ENCODE peak calls at places on chromosomes 5 and 9, in ten cellular contexts. One of them, this sample, is unnamed.

GRCh38 chr5:123206618-123207320 is 117.7 kb downstream of the PRDM6 start:
- DNase-seq in ovary: no peak
- DNase-seq in GM12878: no peak
- DNase-seq in testis: no peak
- DNase-seq in transverse colon: no peak
- DNase-seq in IMR-90: peak; percentile 65
- DNase-seq in uterus: no peak
- DNase-seq in adrenal gland: no peak
- DNase-seq in spleen: no peak
- DNase-seq in body of pancreas: no peak
- DNase-seq in this sample: no peak

GRCh38 chr5:1463326-1464095 is 18.3 kb upstream of the SLC6A3 start:
- DNase-seq in ovary: no peak
- DNase-seq in GM12878: no peak
- DNase-seq in testis: no peak
- DNase-seq in transverse colon: no peak
- DNase-seq in IMR-90: no peak
- DNase-seq in uterus: no peak
- DNase-seq in adrenal gland: no peak
- DNase-seq in spleen: no peak
- DNase-seq in body of pancreas: peak; percentile 2
- DNase-seq in this sample: no peak

GRCh38 chr5:76576468-76576867 is 46.7 kb downstream of the F2RL2 start:
- DNase-seq in ovary: no peak
- DNase-seq in GM12878: no peak
- DNase-seq in testis: no peak
- DNase-seq in transverse colon: no peak
- DNase-seq in IMR-90: no peak
- DNase-seq in uterus: no peak
- DNase-seq in adrenal gland: no peak
- DNase-seq in spleen: no peak
- DNase-seq in body of pancreas: no peak
- DNase-seq in this sample: no peak

GRCh38 chr9:136092353-136092650 is 2.8 kb downstream of the NACC2 start:
- DNase-seq in ovary: no peak
- DNase-seq in GM12878: no peak
- DNase-seq in testis: no peak
- DNase-seq in transverse colon: no peak
- DNase-seq in IMR-90: no peak
- DNase-seq in uterus: no peak
- DNase-seq in adrenal gland: no peak
- DNase-seq in spleen: no peak
- DNase-seq in body of pancreas: no peak
- DNase-seq in this sample: no peak

GRCh38 chr5:23028445-23028844 is 175.3 kb upstream of the CDH12 start:
- DNase-seq in ovary: no peak
- DNase-seq in GM12878: no peak
- DNase-seq in testis: no peak
- DNase-seq in transverse colon: no peak
- DNase-seq in IMR-90: no peak
- DNase-seq in uterus: no peak
- DNase-seq in adrenal gland: no peak
- DNase-seq in spleen: no peak
- DNase-seq in body of pancreas: no peak
- DNase-seq in this sample: no peak

GRCh38 chr5:69083412-69083811 is 10.4 kb upstream of the SLC30A5 start:
- DNase-seq in ovary: no peak
- DNase-seq in GM12878: no peak
- DNase-seq in testis: no peak
- DNase-seq in transverse colon: peak; percentile 66
- DNase-seq in IMR-90: no peak
- DNase-seq in uterus: no peak
- DNase-seq in adrenal gland: no peak
- DNase-seq in spleen: no peak
- DNase-seq in body of pancreas: peak; percentile 84
- DNase-seq in this sample: no peak

GRCh38 chr5:169646856-169647255 is 9.8 kb downstream of the DOCK2 start:
- DNase-seq in ovary: no peak
- DNase-seq in GM12878: no peak
- DNase-seq in testis: no peak
- DNase-seq in transverse colon: no peak
- DNase-seq in IMR-90: no peak
- DNase-seq in uterus: no peak
- DNase-seq in adrenal gland: no peak
- DNase-seq in spleen: no peak
- DNase-seq in body of pancreas: no peak
- DNase-seq in this sample: no peak

GRCh38 chr5:151682751-151683331 is 3.9 kb downstream of the SPARC start:
- DNase-seq in ovary: peak; percentile 72
- DNase-seq in GM12878: no peak
- DNase-seq in testis: peak; percentile 61
- DNase-seq in transverse colon: no peak
- DNase-seq in IMR-90: peak; percentile 43
- DNase-seq in uterus: no peak
- DNase-seq in adrenal gland: peak; percentile 77
- DNase-seq in spleen: no peak
- DNase-seq in body of pancreas: no peak
- DNase-seq in this sample: no peak

GRCh38 chr5:1466631-1467265 is 21.5 kb upstream of the SLC6A3 start:
- DNase-seq in ovary: no peak
- DNase-seq in GM12878: no peak
- DNase-seq in testis: no peak
- DNase-seq in transverse colon: no peak
- DNase-seq in IMR-90: no peak
- DNase-seq in uterus: no peak
- DNase-seq in adrenal gland: no peak
- DNase-seq in spleen: peak; percentile 78
- DNase-seq in body of pancreas: peak; percentile 4
- DNase-seq in this sample: no peak

GRCh38 chr5:1754531-1755220 is 45.0 kb downstream of the MRPL36 start:
- DNase-seq in ovary: no peak
- DNase-seq in GM12878: no peak
- DNase-seq in testis: peak; percentile 9
- DNase-seq in transverse colon: peak; percentile 5
- DNase-seq in IMR-90: no peak
- DNase-seq in uterus: no peak
- DNase-seq in adrenal gland: peak; percentile 9
- DNase-seq in spleen: no peak
- DNase-seq in body of pancreas: no peak
- DNase-seq in this sample: no peak

GRCh38 chr5:73792687-73793320 is 166.8 kb downstream of the ARHGEF28 start:
- DNase-seq in ovary: peak; percentile 81
- DNase-seq in GM12878: peak; percentile 41
- DNase-seq in testis: peak; percentile 88
- DNase-seq in transverse colon: peak; percentile 75
- DNase-seq in IMR-90: peak; percentile 76
- DNase-seq in uterus: peak; percentile 70
- DNase-seq in adrenal gland: peak; percentile 88
- DNase-seq in spleen: peak; percentile 79
- DNase-seq in body of pancreas: peak; percentile 84
- DNase-seq in this sample: peak; percentile 78

GRCh38 chr5:118791986-118792734 is 196.2 kb downstream of the DTWD2 start:
- DNase-seq in ovary: no peak
- DNase-seq in GM12878: peak; percentile 36
- DNase-seq in testis: peak; percentile 64
- DNase-seq in transverse colon: no peak
- DNase-seq in IMR-90: peak; percentile 75
- DNase-seq in uterus: no peak
- DNase-seq in adrenal gland: peak; percentile 57
- DNase-seq in spleen: no peak
- DNase-seq in body of pancreas: peak; percentile 54
- DNase-seq in this sample: peak; percentile 52

GRCh38 chr5:172858990-172859811 is 25.1 kb downstream of the ERGIC1 start:
- DNase-seq in ovary: no peak
- DNase-seq in GM12878: no peak
- DNase-seq in testis: peak; percentile 54
- DNase-seq in transverse colon: peak; percentile 80
- DNase-seq in IMR-90: peak; percentile 93
- DNase-seq in uterus: peak; percentile 80
- DNase-seq in adrenal gland: no peak
- DNase-seq in spleen: no peak
- DNase-seq in body of pancreas: peak; percentile 61
- DNase-seq in this sample: peak; percentile 48

GRCh38 chr5:72213482-72213881 is 106.2 kb downstream of the MAP1B start:
- DNase-seq in ovary: no peak
- DNase-seq in GM12878: no peak
- DNase-seq in testis: no peak
- DNase-seq in transverse colon: no peak
- DNase-seq in IMR-90: no peak
- DNase-seq in uterus: no peak
- DNase-seq in adrenal gland: no peak
- DNase-seq in spleen: no peak
- DNase-seq in body of pancreas: no peak
- DNase-seq in this sample: no peak

GRCh38 chr5:78638973-78639669 is 9.5 kb downstream of the LHFPL2 start:
- DNase-seq in ovary: no peak
- DNase-seq in GM12878: no peak
- DNase-seq in testis: no peak
- DNase-seq in transverse colon: no peak
- DNase-seq in IMR-90: no peak
- DNase-seq in uterus: no peak
- DNase-seq in adrenal gland: no peak
- DNase-seq in spleen: no peak
- DNase-seq in body of pancreas: no peak
- DNase-seq in this sample: no peak

GRCh38 chr5:2538169-2538568 is 213.3 kb downstream of the IRX2 start:
- DNase-seq in ovary: no peak
- DNase-seq in GM12878: no peak
- DNase-seq in testis: no peak
- DNase-seq in transverse colon: no peak
- DNase-seq in IMR-90: no peak
- DNase-seq in uterus: no peak
- DNase-seq in adrenal gland: no peak
- DNase-seq in spleen: no peak
- DNase-seq in body of pancreas: no peak
- DNase-seq in this sample: no peak

GRCh38 chr5:94433393-94434149 is 184.8 kb downstream of the KIAA0825 start:
- DNase-seq in ovary: no peak
- DNase-seq in GM12878: no peak
- DNase-seq in testis: no peak
- DNase-seq in transverse colon: no peak
- DNase-seq in IMR-90: peak; percentile 64
- DNase-seq in uterus: no peak
- DNase-seq in adrenal gland: peak; percentile 38
- DNase-seq in spleen: no peak
- DNase-seq in body of pancreas: peak; percentile 63
- DNase-seq in this sample: no peak

DNA sequence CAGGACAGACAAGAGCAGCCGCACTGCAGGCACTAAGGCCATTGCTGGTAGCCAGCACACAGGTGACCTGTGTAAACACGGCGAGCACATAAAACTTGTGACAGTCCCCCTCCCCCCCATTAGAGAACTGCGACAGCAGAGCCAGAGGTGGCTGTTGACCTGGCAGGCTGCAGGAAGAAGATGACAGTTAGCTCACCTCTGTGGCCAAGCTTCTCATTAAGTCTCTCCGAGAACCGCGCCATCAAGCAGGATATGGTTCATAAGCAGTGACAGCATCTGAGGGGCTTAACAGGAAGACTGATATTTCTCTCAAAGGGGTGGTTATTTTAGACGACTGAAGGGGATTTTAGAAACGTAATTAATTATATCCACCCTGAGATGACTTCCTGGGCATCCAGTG is 5.2 kb downstream of the SURF4 start:
- DNase-seq in ovary: no peak
- DNase-seq in GM12878: no peak
- DNase-seq in testis: no peak
- DNase-seq in transverse colon: no peak
- DNase-seq in IMR-90: no peak
- DNase-seq in uterus: no peak
- DNase-seq in adrenal gland: no peak
- DNase-seq in spleen: no peak
- DNase-seq in body of pancreas: peak; percentile 60
- DNase-seq in this sample: no peak
- H3K4me1 ChIP-seq in ovary: peaks cover 11% of the 10 kb centered on the region
- H3K4me1 ChIP-seq in GM12878: peaks cover 22% of the 10 kb centered on the region
- H3K4me1 ChIP-seq in testis: peaks cover 24% of the 10 kb centered on the region
- H3K4me1 ChIP-seq in transverse colon: peaks cover 65% of the 10 kb centered on the region
- H3K4me1 ChIP-seq in IMR-90: peaks cover 12% of the 10 kb centered on the region
- H3K4me1 ChIP-seq in uterus: peaks cover 52% of the 10 kb centered on the region
- H3K4me1 ChIP-seq in adrenal gland: peaks cover 23% of the 10 kb centered on the region
- H3K4me1 ChIP-seq in spleen: peaks cover 78% of the 10 kb centered on the region
- H3K4me1 ChIP-seq in body of pancreas: peaks cover 82% of the 10 kb centered on the region
- H3K4me1 ChIP-seq in this sample: peaks cover 33% of the 10 kb centered on the region

DNA sequence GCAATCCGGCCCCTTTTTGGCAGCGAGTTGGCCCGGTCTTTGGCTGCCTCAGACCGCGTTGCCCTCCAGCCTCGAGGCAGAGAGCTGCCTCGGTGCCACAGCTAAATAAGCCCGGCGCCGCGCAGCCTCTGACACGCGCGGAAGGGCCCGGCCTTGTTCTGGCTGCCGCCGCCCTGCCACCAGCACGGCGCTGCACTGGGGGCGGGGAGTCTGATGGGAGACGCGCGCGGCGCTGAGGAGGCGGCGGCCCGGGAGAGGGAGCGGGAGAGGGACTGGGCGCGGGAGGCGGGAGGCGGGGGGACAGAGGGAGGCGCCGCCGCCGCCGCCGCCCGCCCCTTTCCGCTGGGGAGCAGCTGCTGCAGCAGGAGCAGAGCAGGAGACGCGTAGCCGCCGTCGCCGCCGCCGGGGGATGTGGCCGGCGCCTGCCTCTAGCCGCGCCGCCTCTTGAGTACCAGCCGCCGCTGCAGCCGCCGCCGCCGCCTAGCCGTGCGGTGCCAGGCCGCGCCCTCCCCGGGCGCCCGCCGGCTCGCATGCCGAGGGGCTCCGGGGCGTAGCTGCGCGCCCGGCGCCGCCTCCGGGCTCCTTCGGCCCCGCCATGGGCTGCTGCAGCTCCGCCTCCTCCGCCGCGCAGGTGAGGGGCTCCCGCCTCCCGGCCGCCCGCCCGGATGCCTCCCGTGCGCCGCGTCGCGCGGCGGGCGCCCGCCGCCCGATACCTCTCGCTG is at the start of gene SLC44A1:
- DNase-seq in ovary: peak; percentile 96
- DNase-seq in GM12878: peak; percentile 47
- DNase-seq in testis: peak; percentile 97
- DNase-seq in transverse colon: peak; percentile 98
- DNase-seq in IMR-90: peak; percentile 92
- DNase-seq in uterus: peak; percentile 95
- DNase-seq in adrenal gland: peak; percentile 97
- DNase-seq in spleen: peak; percentile 99
- DNase-seq in body of pancreas: peak; percentile 99
- DNase-seq in this sample: peak; percentile 99
- TF ChIP-seq POLR2A in ovary: peak; percentile 43
- TF ChIP-seq POLR2A in GM12878: peak; percentile 87
- TF ChIP-seq POLR2A in testis: no peak
- TF ChIP-seq POLR2A in transverse colon: peak; percentile 85
- TF ChIP-seq POLR2A in IMR-90: no peak
- TF ChIP-seq POLR2A in uterus: peak; percentile 89
- TF ChIP-seq POLR2A in adrenal gland: peak; percentile 95
- TF ChIP-seq POLR2A in spleen: peak; percentile 70
- TF ChIP-seq POLR2A in body of pancreas: peak; percentile 60
- TF ChIP-seq POLR2A in this sample: peak; percentile 83

GRCh38 chr5:95955996-95956899 is 5.4 kb downstream of the ELL2 start:
- DNase-seq in ovary: no peak
- DNase-seq in GM12878: no peak
- DNase-seq in testis: peak; percentile 56
- DNase-seq in transverse colon: no peak
- DNase-seq in IMR-90: no peak
- DNase-seq in uterus: no peak
- DNase-seq in adrenal gland: no peak
- DNase-seq in spleen: no peak
- DNase-seq in body of pancreas: no peak
- DNase-seq in this sample: peak; percentile 24
- H3K4me3 ChIP-seq in ovary: no peak overlapping the region
- H3K4me3 ChIP-seq in GM12878: peak overlapping the region; percentile 46
- H3K4me3 ChIP-seq in testis: no peak overlapping the region
- H3K4me3 ChIP-seq in transverse colon: no peak overlapping the region
- H3K4me3 ChIP-seq in IMR-90: peak overlapping the region; percentile 99
- H3K4me3 ChIP-seq in uterus: no peak overlapping the region
- H3K4me3 ChIP-seq in adrenal gland: no peak overlapping the region
- H3K4me3 ChIP-seq in spleen: no peak overlapping the region
- H3K4me3 ChIP-seq in body of pancreas: no peak overlapping the region
- H3K4me3 ChIP-seq in this sample: no peak overlapping the region

GRCh38 chr5:132489871-132490483 is 596 bp downstream of the IRF1 start:
- DNase-seq in ovary: peak; percentile 79
- DNase-seq in GM12878: no peak
- DNase-seq in testis: peak; percentile 58
- DNase-seq in transverse colon: peak; percentile 69
- DNase-seq in IMR-90: peak; percentile 43
- DNase-seq in uterus: peak; percentile 63
- DNase-seq in adrenal gland: peak; percentile 66
- DNase-seq in spleen: peak; percentile 95
- DNase-seq in body of pancreas: peak; percentile 72
- DNase-seq in this sample: peak; percentile 70
- H3K4me1 ChIP-seq in ovary: peaks cover 13% of the 10 kb centered on the region
- H3K4me1 ChIP-seq in GM12878: peaks cover 54% of the 10 kb centered on the region
- H3K4me1 ChIP-seq in testis: peaks cover 29% of the 10 kb centered on the region
- H3K4me1 ChIP-seq in transverse colon: peaks cover 36% of the 10 kb centered on the region
- H3K4me1 ChIP-seq in IMR-90: peaks cover 23% of the 10 kb centered on the region
- H3K4me1 ChIP-seq in uterus: peaks cover 8% of the 10 kb centered on the region
- H3K4me1 ChIP-seq in adrenal gland: peaks cover 7% of the 10 kb centered on the region
- H3K4me1 ChIP-seq in spleen: peaks cover 85% of the 10 kb centered on the region
- H3K4me1 ChIP-seq in body of pancreas: peaks cover 36% of the 10 kb centered on the region
- H3K4me1 ChIP-seq in this sample: peaks cover 54% of the 10 kb centered on the region